ENCODE peak calls at places on chromosomes 4 and X, in four cellular contexts. H is lower leg skin, J is choroid plexus epithelial cell, G is fibroblast of the aortic adventitia. C is an unnamed sample.

GRCh38 chr4:48602222-48602621 is 112.2 kb downstream of the ZAR1 start:
- DNase-seq in H (no peak), G (peak), J (peak), C (peak)

GRCh38 chr4:60744767-60745166 is 455.4 kb upstream of the ADGRL3 start:
- DNase-seq in G (peak), J (peak), H (no peak), C (no peak)

GRCh38 chrX:64394874-64395567 is at the start of gene MTMR8:
- DNase-seq in G (no peak), J (peak), H (peak), C (peak)

GRCh38 chr4:3330682-3331081 is 37.9 kb downstream of the RGS12 start:
- DNase-seq in H (peak), J (no peak), G (no peak), C (no peak)

GRCh38 chr4:37836256-37836655 is 9.8 kb downstream of the PGM2 start:
- DNase-seq in G (no peak), H (no peak), J (no peak), C (no peak)

GRCh38 chr4:167424338-167425256 is 190.3 kb upstream of the SPOCK3 start:
- DNase-seq in H (no peak), J (no peak), G (no peak), C (no peak)

GRCh38 chrX:139898334-139898733 is 34.5 kb downstream of the ATP11C start:
- DNase-seq in H (no peak), G (no peak), J (no peak), C (no peak)

GRCh38 chr4:24743931-24744330 is 51.4 kb upstream of the SOD3 start:
- DNase-seq in G (no peak), H (no peak), J (peak), C (no peak)

GRCh38 chr4:102321260-102321991 is 23.9 kb downstream of the SLC39A8 start:
- DNase-seq in H (no peak), G (no peak), J (no peak), C (peak)

GRCh38 chr4:138178566-138178965 is 63.6 kb downstream of the SLC7A11 start:
- DNase-seq in J (no peak), H (no peak), G (peak), C (peak)

GRCh38 chrX:332496-332860 is 13.9 kb upstream of the GTPBP6 start:
- DNase-seq in J (no peak), H (no peak), G (no peak), C (no peak)

GRCh38 chrX:41265615-41266014 is 68.3 kb upstream of the DDX3X start:
- DNase-seq in G (peak), H (no peak), J (peak), C (peak)

GRCh38 chr4:11589676-11590075 is 161.0 kb upstream of the HS3ST1 start:
- DNase-seq in J (peak), G (peak), H (no peak), C (peak)

GRCh38 chr4:6549890-6550620 is 24.9 kb upstream of the MAN2B2 start:
- DNase-seq in G (no peak), J (no peak), H (no peak), C (no peak)

GRCh38 chr4:98976716-98977115 is 18.8 kb upstream of the METAP1 start:
- DNase-seq in J (peak), G (peak), H (no peak), C (peak)

GRCh38 chrX:17592117-17592516 is 145.2 kb upstream of the SCML1 start:
- DNase-seq in J (peak), H (no peak), G (no peak), C (peak)

GRCh38 chr4:141371206-141371605 is 150.5 kb downstream of the ZNF330 start:
- DNase-seq in J (no peak), G (peak), H (no peak), C (no peak)

GRCh38 chrX:119055650-119056049 is 17.1 kb upstream of the CT47C1 start:
- DNase-seq in G (peak), J (peak), H (no peak), C (no peak)

GRCh38 chr4:145154573-145154972 is 25.8 kb downstream of the OTUD4 start:
- DNase-seq in J (peak), G (peak), H (no peak), C (peak)

GRCh38 chr4:123587983-123588494 is 191.4 kb downstream of the SPRY1 start:
- DNase-seq in H (peak), J (peak), G (peak), C (peak)

GRCh38 chr4:10031663-10032590 is 10.6 kb upstream of the SLC2A9 start:
- DNase-seq in H (no peak), G (no peak), J (peak), C (peak)

GRCh38 chr4:22129454-22130075 is 181.0 kb upstream of the KCNIP4 start:
- DNase-seq in G (peak), H (no peak), J (peak), C (peak)

GRCh38 chr4:170705907-170706306 is 616.2 kb upstream of the AADAT start:
- DNase-seq in H (no peak), G (no peak), J (no peak), C (no peak)

GRCh38 chrX:103066606-103067005 is 2.6 kb upstream of the BEX1 start:
- DNase-seq in G (peak), J (peak), H (no peak), C (peak)

GRCh38 chrX:75603833-75604232 is 81.0 kb upstream of the ZDHHC15 start:
- DNase-seq in J (peak), G (peak), H (no peak), C (peak)

GRCh38 chrX:95063554-95063953 is 1389.5 kb downstream of the FAM133A start:
- DNase-seq in G (peak), H (no peak), J (peak), C (peak)

GRCh38 chrX:110425222-110425621 is 66.6 kb downstream of the RTL9 start:
- DNase-seq in J (no peak), G (no peak), H (no peak), C (no peak)
- TF ChIP-seq CTCF in J (no peak), G (no peak), H (no peak), C (no peak)

DNA sequence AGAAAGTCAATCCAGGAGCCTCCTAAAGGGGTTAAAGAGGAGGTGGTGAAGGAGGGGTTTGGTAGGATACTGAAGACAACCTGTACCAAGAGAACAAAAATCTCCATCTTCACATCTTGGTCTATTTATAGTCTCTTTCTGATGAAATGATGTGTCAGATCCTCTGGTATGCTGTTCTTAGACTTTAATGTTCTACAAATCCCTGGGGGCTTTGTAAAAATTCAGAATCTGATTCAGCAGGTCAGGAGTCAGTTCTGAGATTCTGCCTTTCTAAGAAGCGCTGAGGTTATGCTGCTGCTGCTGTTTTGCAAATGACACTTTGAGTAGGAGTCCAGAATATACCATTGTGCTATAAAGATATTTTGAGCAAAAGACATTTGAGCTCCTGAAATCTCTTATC is 172.9 kb upstream of the GLRA2 start:
- DNase-seq in H (no peak), G (peak), J (peak), C (peak)
- H3K4me3 ChIP-seq in H (no peak), G (no peak), J (no peak), C (no peak)

DNA sequence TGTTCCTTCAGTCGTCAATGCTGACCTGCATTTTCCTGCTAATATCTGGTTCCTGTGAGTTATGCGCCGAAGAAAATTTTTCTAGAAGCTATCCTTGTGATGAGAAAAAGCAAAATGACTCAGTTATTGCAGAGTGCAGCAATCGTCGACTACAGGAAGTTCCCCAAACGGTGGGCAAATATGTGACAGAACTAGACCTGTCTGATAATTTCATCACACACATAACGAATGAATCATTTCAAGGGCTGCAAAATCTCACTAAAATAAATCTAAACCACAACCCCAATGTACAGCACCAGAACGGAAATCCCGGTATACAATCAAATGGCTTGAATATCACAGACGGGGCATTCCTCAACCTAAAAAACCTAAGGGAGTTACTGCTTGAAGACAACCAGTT is 12.6 kb downstream of the TLR8 start:
- DNase-seq in H (no peak), G (no peak), J (no peak), C (no peak)
- TF ChIP-seq CTCF in H (no peak), G (no peak), J (no peak), C (no peak)

GRCh38 chr4:125837493-125838238 is 522.9 kb downstream of the FAT4 start:
- DNase-seq in H (no peak), J (no peak), G (no peak), C (no peak)
- H3K4me3 ChIP-seq in H (no peak), J (no peak), G (no peak), C (no peak)

DNA sequence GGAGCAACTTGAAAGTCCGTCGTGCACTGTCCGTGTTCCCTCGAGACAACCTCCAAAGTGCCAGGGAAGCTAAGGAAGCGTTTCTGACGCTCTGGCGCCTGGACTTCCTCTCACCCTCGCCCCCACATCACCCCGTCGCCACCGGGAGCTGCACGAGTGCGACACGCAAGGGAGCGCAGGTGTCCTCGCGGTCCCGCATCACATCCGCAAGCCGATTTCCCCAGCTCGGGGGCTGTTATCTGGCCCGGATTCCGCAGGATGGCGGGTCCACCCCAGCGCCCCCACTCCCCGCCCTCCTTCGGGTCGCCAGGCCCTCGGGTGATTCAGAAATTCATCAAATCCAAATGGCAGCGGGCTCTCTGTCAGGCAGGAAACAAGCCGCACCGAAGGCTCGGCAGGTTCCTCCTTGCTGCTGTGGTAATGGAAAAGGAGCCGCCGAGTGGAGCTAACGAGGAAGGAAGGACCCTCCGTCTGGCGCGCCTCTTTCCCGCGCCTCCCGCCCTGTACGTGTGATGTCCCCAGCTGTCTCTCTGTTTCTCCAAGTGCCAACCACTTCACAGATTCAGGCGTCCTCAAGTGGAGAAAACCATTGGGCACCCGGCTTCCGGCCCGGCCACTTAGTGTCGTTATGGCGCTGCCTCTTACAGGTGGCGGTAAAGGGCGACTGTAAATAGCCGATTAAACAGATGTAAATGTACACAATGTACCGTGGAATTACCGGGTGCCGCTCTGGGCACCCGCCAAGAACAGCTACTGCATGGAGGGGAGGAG is 901 bp upstream of the SETD7 start:
- DNase-seq in J (no peak), G (no peak), H (peak), C (no peak)
- TF ChIP-seq CTCF in J (no peak), G (no peak), H (no peak), C (no peak)

DNA sequence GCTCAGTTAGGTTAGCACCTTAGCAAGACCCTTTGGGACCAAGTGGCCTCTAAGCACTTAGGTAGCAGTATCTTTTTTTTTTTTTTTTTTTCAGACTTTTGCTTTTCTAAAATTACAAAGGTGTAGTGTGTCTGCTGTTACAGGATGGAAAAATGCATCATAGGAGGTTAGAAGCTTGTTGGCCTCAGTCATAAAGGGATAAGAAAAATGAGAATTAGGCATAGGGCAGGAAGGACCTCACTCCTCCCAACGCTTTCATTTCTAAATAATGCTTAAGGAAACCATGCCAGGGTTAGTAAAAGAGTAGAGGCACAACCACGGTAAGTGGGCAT is 148.4 kb upstream of the PLAC1 start:
- DNase-seq in J (no peak), H (no peak), G (no peak), C (no peak)
- H3K4me3 ChIP-seq in J (peak), H (no peak), G (peak), C (peak)

GRCh38 chr4:152369903-152370296 is 166.0 kb downstream of the FBXW7 start:
- DNase-seq in J (peak), H (no peak), G (peak), C (no peak)
- TF ChIP-seq CTCF in J (peak), H (no peak), G (peak), C (peak)

C was measured in fibroblast of pulmonary artery.